ENCODE peak calls at places on chromosomes 6 and 20, in ten cellular contexts. P is IMR-90; K is ascending aorta; A is psoas muscle; H is epithelial cell of esophagus; S is spleen; W is astrocyte of the spinal cord; G is CD4-positive, alpha-beta T cell; F is AG09309; E is sigmoid colon. O is an unnamed sample.

GRCh38 chr6:53699462-53699861 is 33.9 kb upstream of the KLHL31 start:
- DNase-seq in P (no peak), K (no peak), A (no peak), H (no peak), S (no peak), W (no peak), G (no peak), F (no peak), E (no peak), O (no peak)

GRCh38 chr6:28208180-28208659 is 16.9 kb upstream of the ZSCAN9 start:
- DNase-seq in P (no peak), K (no peak), A (no peak), H (peak), S (no peak), W (peak), G (no peak), F (no peak), E (no peak), O (no peak)

GRCh38 chr6:110102411-110102810 is 77.1 kb downstream of the WASF1 start:
- DNase-seq in P (no peak), K (no peak), A (no peak), H (no peak), S (no peak), W (no peak), G (no peak), F (no peak), E (no peak), O (no peak)

GRCh38 chr20:61850457-61850856 is 215.2 kb downstream of the TAF4 start:
- DNase-seq in P (no peak), K (no peak), A (no peak), H (no peak), S (peak), W (no peak), G (no peak), F (no peak), E (no peak), O (no peak)

GRCh38 chr6:29552512-29553051 is 7.0 kb downstream of the UBD start:
- DNase-seq in P (peak), K (no peak), A (no peak), H (peak), S (no peak), W (peak), G (no peak), F (peak), E (no peak), O (peak)

GRCh38 chr6:159089909-159090308 is 45.1 kb upstream of the TAGAP start:
- DNase-seq in P (no peak), K (no peak), A (no peak), H (peak), S (no peak), W (no peak), G (no peak), F (no peak), E (no peak), O (no peak)

GRCh38 chr6:167856999-167857660 is 30.4 kb downstream of the AFDN start:
- DNase-seq in P (peak), K (no peak), A (no peak), H (peak), S (no peak), W (peak), G (no peak), F (no peak), E (no peak), O (peak)

GRCh38 chr6:88050140-88050818 is 2.6 kb downstream of the SPACA1 start:
- DNase-seq in P (no peak), K (no peak), A (no peak), H (no peak), S (no peak), W (no peak), G (no peak), F (peak), E (no peak), O (peak)

GRCh38 chr20:53216856-53217576 is 244.9 kb downstream of the TSHZ2 start:
- DNase-seq in P (no peak), K (no peak), A (peak), H (peak), S (peak), W (peak), G (peak), F (no peak), E (peak), O (peak)

GRCh38 chr20:63363013-63363957 is 2.1 kb upstream of the CHRNA4 start:
- DNase-seq in P (no peak), K (no peak), A (no peak), H (no peak), S (peak), W (no peak), G (no peak), F (no peak), E (no peak), O (no peak)

GRCh38 chr20:13382786-13383185 is 161.7 kb downstream of the ISM1 start:
- DNase-seq in P (no peak), K (no peak), A (no peak), H (no peak), S (no peak), W (no peak), G (no peak), F (no peak), E (no peak), O (no peak)

GRCh38 chr20:52047811-52048302 is 143.7 kb downstream of the ZFP64 start:
- DNase-seq in P (peak), K (no peak), A (no peak), H (no peak), S (no peak), W (peak), G (no peak), F (no peak), E (no peak), O (no peak)

GRCh38 chr6:133980168-133980567 is 27.1 kb downstream of the TBPL1 start:
- DNase-seq in P (no peak), K (no peak), A (no peak), H (no peak), S (no peak), W (no peak), G (no peak), F (no peak), E (no peak), O (no peak)

GRCh38 chr20:36815454-36816091 is 42.0 kb upstream of the DSN1 start:
- DNase-seq in P (no peak), K (no peak), A (no peak), H (no peak), S (no peak), W (no peak), G (no peak), F (no peak), E (no peak), O (no peak)

DNA sequence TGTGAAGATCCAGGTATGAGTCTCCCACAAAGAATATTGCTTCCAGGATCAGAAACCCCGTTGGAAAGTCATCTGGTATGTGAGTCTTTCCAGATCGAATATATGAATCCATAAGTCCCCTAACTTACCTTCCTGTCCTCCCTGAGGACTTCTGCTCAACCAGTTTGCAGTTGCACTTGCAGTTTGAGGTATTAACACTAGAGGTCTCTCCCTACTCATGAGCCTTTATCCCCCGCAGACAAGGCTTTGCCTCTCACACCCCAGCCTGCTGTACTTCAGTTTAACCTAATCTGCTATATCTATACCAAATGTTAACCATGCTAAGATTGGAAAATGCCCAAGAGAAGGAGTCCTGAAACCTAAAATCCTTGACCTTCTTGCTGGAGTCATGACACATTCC is 135.3 kb upstream of the DEFB112 start:
- DNase-seq in P (no peak), K (no peak), A (no peak), H (peak), S (no peak), W (no peak), G (no peak), F (no peak), E (no peak), O (peak)
- TF ChIP-seq CTCF in P (peak), K (no peak), A (peak), H (peak), S (no peak), W (no peak), G (no peak), F (no peak), E (no peak), O (no peak)

GRCh38 chr20:48444249-48444648 is 383.6 kb downstream of the PREX1 start:
- DNase-seq in P (no peak), K (no peak), A (no peak), H (no peak), S (no peak), W (peak), G (no peak), F (no peak), E (no peak), O (no peak)

GRCh38 chr20:48445827-48446226 is 382.0 kb downstream of the PREX1 start:
- DNase-seq in P (no peak), K (no peak), A (no peak), H (no peak), S (no peak), W (no peak), G (no peak), F (no peak), E (no peak), O (no peak)

GRCh38 chr20:48447456-48447855 is 380.3 kb downstream of the PREX1 start:
- DNase-seq in P (no peak), K (no peak), A (no peak), H (no peak), S (no peak), W (no peak), G (no peak), F (no peak), E (no peak), O (no peak)

GRCh38 chr20:48451401-48451800 is 376.4 kb downstream of the PREX1 start:
- DNase-seq in P (no peak), K (no peak), A (no peak), H (no peak), S (no peak), W (no peak), G (no peak), F (no peak), E (no peak), O (no peak)

GRCh38 chr20:48448601-48449384 is 379.0 kb downstream of the PREX1 start:
- DNase-seq in P (no peak), K (no peak), A (no peak), H (no peak), S (no peak), W (no peak), G (no peak), F (no peak), E (no peak), O (no peak)
- TF ChIP-seq CTCF in P (no peak), K (no peak), A (no peak), H (no peak), S (no peak), W (no peak), G (no peak), F (no peak), E (peak), O (no peak)

DNA sequence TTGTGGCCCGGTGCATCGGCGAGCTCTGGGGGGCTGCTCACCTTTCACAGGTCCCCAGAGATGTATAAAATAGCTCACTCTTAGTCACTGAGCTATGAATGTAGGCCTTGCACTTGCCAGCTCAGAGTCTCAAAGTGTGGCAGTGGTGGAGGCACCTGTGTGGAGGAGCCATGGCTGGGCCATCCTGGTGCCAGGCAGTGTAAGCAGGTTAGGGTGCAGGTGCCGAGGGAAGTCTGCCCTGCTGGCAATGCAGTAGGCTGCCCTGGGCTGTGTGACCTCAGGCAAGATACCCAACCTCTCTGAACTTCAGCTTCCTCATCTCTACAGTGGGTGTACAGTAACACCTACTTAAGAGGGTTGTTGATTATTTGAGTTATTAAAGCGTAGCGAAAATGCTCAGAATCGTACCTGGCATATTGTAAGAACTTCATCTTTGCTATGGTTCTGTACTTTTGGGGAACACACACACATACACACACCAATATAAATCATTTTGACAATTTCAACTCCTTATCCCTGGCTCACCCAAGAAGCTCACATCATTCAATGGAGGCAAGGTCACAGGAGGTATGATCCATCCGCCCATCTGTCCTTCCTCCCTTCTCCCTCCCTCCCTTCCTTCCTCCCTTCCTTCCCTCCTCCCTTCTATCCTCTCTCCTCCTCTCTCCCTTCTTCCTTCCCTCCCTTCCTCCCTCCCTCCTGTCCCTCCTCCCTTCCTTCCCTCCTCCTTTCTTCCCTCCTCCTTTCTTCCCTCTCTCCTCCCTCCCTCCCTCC is 66.8 kb upstream of the STX16 start:
- DNase-seq in P (no peak), K (no peak), A (no peak), H (no peak), S (no peak), W (no peak), G (no peak), F (no peak), E (peak), O (no peak)
- TF ChIP-seq CTCF in P (no peak), K (no peak), A (no peak), H (no peak), S (no peak), W (no peak), G (no peak), F (no peak), E (no peak), O (no peak)

GRCh38 chr20:47780990-47781389 is 4.3 kb downstream of the SULF2 start:
- DNase-seq in P (no peak), K (no peak), A (no peak), H (no peak), S (no peak), W (no peak), G (no peak), F (no peak), E (no peak), O (no peak)
- TF ChIP-seq CTCF in P (no peak), K (no peak), A (no peak), H (no peak), S (no peak), W (no peak), G (no peak), F (no peak), E (no peak), O (no peak)

GRCh38 chr6:41545703-41546474 is at the start of gene FOXP4:
- DNase-seq in P (peak), K (peak), A (peak), H (peak), S (peak), W (peak), G (peak), F (peak), E (peak), O (peak)
- TF ChIP-seq CTCF in P (no peak), K (no peak), A (no peak), H (no peak), S (no peak), W (no peak), G (no peak), F (peak), E (no peak), O (no peak)

GRCh38 chr20:10972219-10972860 is 298.5 kb upstream of the JAG1 start:
- DNase-seq in P (no peak), K (no peak), A (no peak), H (no peak), S (no peak), W (no peak), G (no peak), F (no peak), E (no peak), O (no peak)
- TF ChIP-seq CTCF in P (no peak), K (no peak), A (no peak), H (no peak), S (no peak), W (peak), G (no peak), F (no peak), E (no peak), O (no peak)

GRCh38 chr6:129598244-129599187 is 111.5 kb downstream of the ARHGAP18 start:
- DNase-seq in P (peak), K (no peak), A (no peak), H (peak), S (no peak), W (peak), G (no peak), F (peak), E (no peak), O (peak)
- TF ChIP-seq CTCF in P (peak), K (peak), A (peak), H (peak), S (peak), W (peak), G (peak), F (peak), E (peak), O (peak)

DNA sequence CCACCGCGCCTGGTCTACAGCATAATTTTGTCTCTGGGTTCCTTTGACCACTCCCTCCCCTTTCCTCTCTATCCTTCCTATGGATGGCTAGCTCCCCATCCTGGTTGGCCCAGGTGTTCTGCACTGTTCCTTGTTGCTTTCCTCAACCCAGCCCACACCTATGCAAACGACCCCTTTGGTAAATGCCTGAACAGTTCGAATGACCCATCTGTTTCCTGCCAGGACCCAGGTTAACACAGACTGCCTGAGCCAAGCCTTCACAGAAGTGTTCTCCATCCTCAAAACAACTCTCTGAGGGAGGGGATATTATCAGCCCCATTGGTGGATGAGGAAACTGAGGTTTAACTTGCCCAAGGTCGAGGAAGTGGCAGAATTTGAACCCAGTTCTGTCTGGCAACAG is 44.8 kb upstream of the CCDC167 start:
- DNase-seq in P (no peak), K (no peak), A (no peak), H (no peak), S (no peak), W (no peak), G (no peak), F (no peak), E (no peak), O (no peak)
- TF ChIP-seq CTCF in P (no peak), K (no peak), A (no peak), H (no peak), S (no peak), W (no peak), G (no peak), F (no peak), E (no peak), O (no peak)

GRCh38 chr20:22101606-22102005 is 396.1 kb downstream of the PAX1 start:
- DNase-seq in P (no peak), K (no peak), A (no peak), H (no peak), S (no peak), W (no peak), G (no peak), F (no peak), E (no peak), O (no peak)
- TF ChIP-seq CTCF in P (no peak), K (no peak), A (no peak), H (no peak), S (no peak), W (no peak), G (no peak), F (no peak), E (no peak), O (no peak)